ENCODE peak calls at places on chromosomes 6 and 20, in five cellular contexts. S is H1, W is HepG2, Y is A549, G is K562. J is an unnamed sample.

GRCh38 chr6:37877373-37878149 is 58.0 kb downstream of the ZFAND3 start:
- DNase-seq in G (no peak), W (no peak), Y (no peak), S (no peak), J (no peak)

GRCh38 chr20:44714701-44715494 is at the start of gene CCN5:
- DNase-seq in Y (peak), G (peak), S (no peak), W (peak), J (peak)

GRCh38 chr6:85726206-85726605 is 83.5 kb upstream of the SYNCRIP start:
- DNase-seq in S (no peak), Y (no peak), W (no peak), G (no peak), J (no peak)

GRCh38 chr6:47137073-47137472 is 94.9 kb upstream of the ADGRF1 start:
- DNase-seq in S (no peak), G (no peak), Y (no peak), W (peak), J (no peak)

GRCh38 chr6:35739645-35740517 is 3.0 kb downstream of the ARMC12 start:
- DNase-seq in W (peak), Y (no peak), G (peak), S (peak), J (no peak)

GRCh38 chr20:41746635-41747034 is 128.5 kb upstream of the CHD6 start:
- DNase-seq in G (no peak), S (no peak), W (no peak), Y (no peak), J (no peak)

GRCh38 chr6:77425676-77426075 is 37.6 kb downstream of the HTR1B start:
- DNase-seq in Y (no peak), G (no peak), W (no peak), S (no peak), J (no peak)

GRCh38 chr20:60999256-60999655 is 252.8 kb upstream of the CDH4 start:
- DNase-seq in Y (no peak), W (no peak), G (no peak), S (no peak), J (no peak)

GRCh38 chr20:22686097-22686496 is 101.7 kb upstream of the FOXA2 start:
- DNase-seq in W (peak), Y (peak), S (peak), G (peak), J (peak)

GRCh38 chr6:110629153-110629552 is 152.7 kb upstream of the SLC22A16 start:
- DNase-seq in G (no peak), S (no peak), Y (no peak), W (no peak), J (no peak)

GRCh38 chr6:134949927-134950326 is at the start of gene ALDH8A1:
- DNase-seq in S (no peak), G (no peak), W (no peak), Y (no peak), J (no peak)

GRCh38 chr20:1811621-1812498 is 83.3 kb upstream of the SIRPA start:
- DNase-seq in G (no peak), Y (peak), S (no peak), W (peak), J (no peak)

GRCh38 chr6:43667245-43668150 is 20.1 kb downstream of the MRPS18A start:
- DNase-seq in Y (peak), G (peak), W (peak), S (peak), J (peak)

DNA sequence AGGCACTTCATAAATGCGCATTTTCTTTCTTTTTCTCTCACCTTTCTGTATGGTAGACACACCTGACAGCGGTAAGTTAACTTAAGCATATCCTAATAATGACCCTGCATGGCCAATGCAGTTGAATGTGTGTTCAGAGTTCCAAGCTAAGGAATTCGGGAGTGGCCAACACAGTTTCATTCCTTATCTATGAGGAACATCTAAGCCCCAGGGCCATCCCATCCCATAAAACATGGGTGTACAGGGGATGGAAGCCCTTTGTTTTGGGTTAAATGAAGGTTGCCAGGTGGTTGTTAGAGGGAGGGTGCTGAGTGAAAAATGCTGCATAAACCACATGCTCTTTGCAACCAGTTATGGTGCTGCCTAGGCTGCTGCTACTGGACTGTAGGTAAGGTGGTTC is 212.8 kb downstream of the TFAP2A start:
- DNase-seq in W (no peak), G (no peak), Y (peak), S (no peak), J (no peak)
- TF ChIP-seq JUN in W (no peak), G (no peak), Y (no peak), S (no peak), J (no peak)

DNA sequence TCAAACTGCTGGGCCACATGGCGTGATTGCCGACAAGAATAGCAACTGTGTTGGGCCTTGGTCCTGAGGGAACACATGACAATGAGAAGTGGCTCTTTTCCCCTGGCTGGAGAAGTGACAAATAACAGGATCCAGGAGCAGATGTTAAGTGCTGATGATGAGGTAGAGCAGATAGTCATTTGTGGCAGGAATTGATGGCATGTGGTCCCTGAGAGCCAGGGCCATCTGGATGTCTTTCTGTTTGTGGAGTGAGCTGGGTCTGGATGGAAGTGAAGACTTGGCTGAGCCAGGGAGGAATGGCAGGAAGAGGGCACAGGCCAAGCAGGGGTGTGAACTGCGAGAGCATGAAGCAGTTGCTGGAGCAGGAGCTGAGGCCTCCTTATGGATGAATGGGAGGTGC is 67.8 kb downstream of the SCAND1 start:
- DNase-seq in W (no peak), S (no peak), G (peak), Y (no peak), J (no peak)
- H3K27ac ChIP-seq in W (no peak), S (no peak), G (no peak), Y (peak), J (no peak)

DNA sequence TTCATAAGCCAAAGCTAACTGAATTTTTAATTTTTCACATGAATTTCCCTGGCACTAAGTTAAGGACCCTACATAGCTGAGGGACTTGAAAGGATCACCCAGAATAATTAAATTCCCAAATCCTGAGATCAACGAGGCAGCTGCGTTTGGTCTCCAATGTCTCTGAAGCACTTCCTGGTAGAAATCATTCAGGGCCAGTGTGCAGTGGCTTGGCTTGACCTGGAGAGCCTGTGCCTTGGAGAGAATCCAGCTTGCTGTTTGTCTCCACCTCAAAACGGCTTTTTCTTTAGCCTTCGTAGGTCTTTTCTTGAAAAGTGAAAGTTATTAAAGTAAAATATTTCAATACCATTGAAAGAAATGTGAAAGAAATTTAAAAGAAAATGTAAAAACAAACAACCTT is 92.4 kb downstream of the SMOC2 start:
- DNase-seq in Y (no peak), W (no peak), G (no peak), S (no peak), J (peak)
- TF ChIP-seq JUN in Y (no peak), W (no peak), G (no peak), S (no peak), J (no peak)

GRCh38 chr6:42449917-42450313 is 1.8 kb downstream of the TRERF1 start:
- DNase-seq in S (no peak), W (no peak), G (no peak), Y (no peak), J (no peak)
- H3K27ac ChIP-seq in S (no peak), W (no peak), G (no peak), Y (no peak), J (no peak)